ENCODE peak calls at places on chromosomes 7 and 10, in seven cellular contexts. M is psoas muscle; U is breast epithelium; F is CD8-positive, alpha-beta memory T cell; B is neural progenitor cell; X is hepatocyte; Z is SJSA1. O is an unnamed sample. For H3K4me1 and H3K36me3, the result is how much of the 10 kb centered on the place peaks cover.

GRCh38 chr7:130384371-130384801 is 4.1 kb downstream of the CPA1 start:
- DNase-seq in M (no peak), U (no peak), F (no peak), B (no peak), X (no peak), Z (no peak), O (no peak)

GRCh38 chr10:124236818-124237217 is 143.4 kb upstream of the CHST15 start:
- DNase-seq in M (no peak), U (no peak), F (no peak), B (no peak), X (no peak), Z (no peak), O (no peak)

GRCh38 chr10:71939861-71940474 is 24.2 kb upstream of the CHST3 start:
- DNase-seq in M (no peak), U (no peak), F (no peak), B (no peak), X (no peak), Z (no peak), O (no peak)

GRCh38 chr7:2605608-2606538 is 25.9 kb upstream of the TTYH3 start:
- DNase-seq in M (no peak), U (no peak), F (no peak), B (no peak), X (no peak), Z (no peak), O (no peak)

GRCh38 chr7:91949221-91950009 is 8.8 kb downstream of the AKAP9 start:
- DNase-seq in M (no peak), U (no peak), F (no peak), B (no peak), X (no peak), Z (peak), O (no peak)

GRCh38 chr10:45000764-45001381 is at the start of gene ZNF22:
- DNase-seq in M (peak), U (no peak), F (peak), B (peak), X (peak), Z (peak), O (peak)

GRCh38 chr7:34208878-34209621 is 303.7 kb downstream of the BMPER start:
- DNase-seq in M (peak), U (no peak), F (no peak), B (no peak), X (no peak), Z (no peak), O (no peak)

GRCh38 chr10:79981356-79981672 is 32.4 kb upstream of the SFTPD start:
- DNase-seq in M (no peak), U (no peak), F (no peak), B (no peak), X (no peak), Z (no peak), O (no peak)

GRCh38 chr7:108805808-108806397 is 236.2 kb downstream of the DNAJB9 start:
- DNase-seq in M (no peak), U (no peak), F (no peak), B (peak), X (peak), Z (no peak), O (no peak)

GRCh38 chr10:1393481-1393880 is 337.3 kb downstream of the WDR37 start:
- DNase-seq in M (no peak), U (peak), F (no peak), B (no peak), X (no peak), Z (no peak), O (no peak)

GRCh38 chr10:75096749-75097148 is 14.7 kb upstream of the SAMD8 start:
- DNase-seq in M (no peak), U (no peak), F (no peak), B (no peak), X (no peak), Z (no peak), O (no peak)

GRCh38 chr7:141600139-141600538 is 48.9 kb downstream of the AGK start:
- DNase-seq in M (no peak), U (no peak), F (no peak), B (no peak), X (no peak), Z (no peak), O (no peak)

GRCh38 chr7:82886324-82886723 is 276.4 kb downstream of the PCLO start:
- DNase-seq in M (no peak), U (no peak), F (no peak), B (no peak), X (no peak), Z (no peak), O (no peak)

GRCh38 chr10:42950606-42951485 is 126.0 kb upstream of the RET start:
- DNase-seq in M (no peak), U (no peak), F (no peak), B (no peak), X (no peak), Z (no peak), O (peak)

GRCh38 chr7:45036317-45036716 is 36.3 kb downstream of the CCM2 start:
- DNase-seq in M (no peak), U (no peak), F (no peak), B (peak), X (no peak), Z (no peak), O (no peak)

GRCh38 chr7:45033931-45034290 is 33.9 kb downstream of the CCM2 start:
- DNase-seq in M (peak), U (no peak), F (no peak), B (no peak), X (no peak), Z (no peak), O (no peak)

GRCh38 chr7:45035909-45036308 is 35.9 kb downstream of the CCM2 start:
- DNase-seq in M (no peak), U (no peak), F (no peak), B (no peak), X (no peak), Z (no peak), O (no peak)

GRCh38 chr7:45036801-45037200 is 36.8 kb downstream of the CCM2 start:
- DNase-seq in M (no peak), U (no peak), F (no peak), B (no peak), X (no peak), Z (no peak), O (no peak)

GRCh38 chr7:45035371-45035770 is 35.4 kb downstream of the CCM2 start:
- DNase-seq in M (no peak), U (no peak), F (no peak), B (no peak), X (no peak), Z (no peak), O (no peak)
- H3K4me1 ChIP-seq in M (under half), U (under half), F (half or more), B (under half), X (under half), Z (under half), O (under half)

DNA sequence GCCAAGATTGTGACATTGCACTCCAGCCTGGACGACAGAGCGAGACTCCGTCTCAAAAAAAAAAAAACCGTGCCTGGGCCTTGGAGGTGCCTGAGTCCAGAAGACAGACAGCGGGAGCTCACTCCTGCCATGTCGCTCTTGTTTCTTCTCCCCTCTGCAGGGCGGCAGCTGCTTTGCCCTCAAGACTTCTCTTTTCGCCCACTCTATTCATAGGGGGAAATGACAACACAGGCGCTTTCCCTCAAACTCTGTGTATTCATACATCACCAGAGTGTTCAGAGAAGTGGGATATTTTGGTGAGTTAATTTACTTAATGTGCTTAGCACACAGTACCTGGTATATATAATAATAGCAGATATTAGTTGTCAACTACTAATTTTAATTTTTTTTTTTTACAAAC is 44.5 kb downstream of the FOXK1 start:
- DNase-seq in M (no peak), U (no peak), F (no peak), B (no peak), X (no peak), Z (no peak), O (no peak)
- H3K4me3 ChIP-seq in M (peak), U (no peak), F (no peak), B (no peak), X (no peak), Z (no peak), O (peak)

GRCh38 chr7:5357951-5358350 is 65.7 kb downstream of the TNRC18 start:
- DNase-seq in M (no peak), U (no peak), F (no peak), B (no peak), X (no peak), Z (no peak), O (no peak)

GRCh38 chr7:5360451-5360850 is 63.2 kb downstream of the TNRC18 start:
- DNase-seq in M (no peak), U (no peak), F (no peak), B (no peak), X (no peak), Z (no peak), O (no peak)

GRCh38 chr7:5360971-5361370 is 62.7 kb downstream of the TNRC18 start:
- DNase-seq in M (no peak), U (no peak), F (no peak), B (no peak), X (no peak), Z (no peak), O (no peak)

GRCh38 chr7:5361446-5362155 is 62.0 kb downstream of the TNRC18 start:
- DNase-seq in M (no peak), U (no peak), F (no peak), B (no peak), X (no peak), Z (no peak), O (no peak)

GRCh38 chr7:5359344-5359743 is 64.3 kb downstream of the TNRC18 start:
- DNase-seq in M (no peak), U (no peak), F (no peak), B (no peak), X (no peak), Z (no peak), O (no peak)
- H3K36me3 ChIP-seq in M (half or more), U (under half), F (under half), B (under half), X (under half), Z (under half), O (half or more)

GRCh38 chr10:74008212-74008731 is 10.4 kb downstream of the VCL start:
- DNase-seq in M (no peak), U (no peak), F (no peak), B (no peak), X (no peak), Z (peak), O (no peak)

GRCh38 chr10:74011762-74012161 is 13.8 kb downstream of the VCL start:
- DNase-seq in M (no peak), U (no peak), F (no peak), B (peak), X (peak), Z (peak), O (no peak)

GRCh38 chr10:74011016-74011415 is 13.1 kb downstream of the VCL start:
- DNase-seq in M (no peak), U (no peak), F (no peak), B (no peak), X (no peak), Z (no peak), O (no peak)

GRCh38 chr10:74013004-74013403 is 15.1 kb downstream of the VCL start:
- DNase-seq in M (no peak), U (no peak), F (no peak), B (no peak), X (no peak), Z (no peak), O (no peak)

DNA sequence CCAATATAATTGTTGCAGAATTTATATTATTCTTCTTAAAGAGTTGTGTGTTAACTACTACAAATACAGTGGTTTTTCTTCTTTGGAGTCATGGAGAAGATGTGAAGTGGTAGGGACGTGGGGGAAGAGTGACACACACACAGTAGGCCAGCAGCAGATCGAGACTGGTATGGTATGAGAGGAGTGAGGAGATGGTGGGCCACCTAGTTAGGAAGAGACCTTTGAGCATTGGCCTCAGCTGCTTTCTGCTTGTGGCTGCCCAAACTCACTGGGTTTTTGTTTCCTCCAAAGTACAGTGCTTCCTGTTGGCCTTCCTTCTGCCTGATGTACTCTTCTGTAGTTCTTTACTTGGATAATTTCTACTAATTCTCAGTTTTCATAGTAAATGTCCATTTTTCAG is 14.6 kb downstream of the VCL start:
- DNase-seq in M (no peak), U (no peak), F (no peak), B (no peak), X (no peak), Z (no peak), O (no peak)
- H3K4me1 ChIP-seq in M (half or more), U (under half), F (under half), B (under half), X (under half), Z (half or more), O (half or more)

GRCh38 chr7:95861041-95861440 is 88.7 kb downstream of the DYNC1I1 start:
- DNase-seq in M (no peak), U (no peak), F (no peak), B (no peak), X (no peak), Z (peak), O (no peak)

GRCh38 chr7:95863623-95864022 is 91.3 kb downstream of the DYNC1I1 start:
- DNase-seq in M (no peak), U (no peak), F (no peak), B (no peak), X (no peak), Z (no peak), O (no peak)

DNA sequence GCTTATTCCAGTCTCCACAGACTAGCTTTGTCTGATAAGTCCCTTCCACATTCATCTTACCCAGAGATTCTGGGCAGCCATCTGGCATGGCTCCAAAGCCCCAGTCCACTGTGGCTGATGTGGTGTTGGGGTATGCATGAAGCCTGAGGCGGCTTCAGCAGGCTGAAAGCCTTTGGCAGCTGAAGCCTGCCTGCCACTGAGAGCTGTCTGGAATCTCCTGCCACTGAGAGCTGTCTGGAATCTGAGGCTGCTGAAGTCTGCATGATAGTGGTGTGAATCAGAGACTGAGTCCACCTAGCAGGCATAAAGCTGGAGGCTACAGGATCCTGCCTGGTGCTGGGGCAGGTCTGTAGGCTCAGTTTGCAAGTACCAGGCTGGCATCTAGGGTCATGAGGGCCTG is 87.1 kb downstream of the DYNC1I1 start:
- DNase-seq in M (no peak), U (no peak), F (no peak), B (peak), X (peak), Z (peak), O (no peak)
- H3K4me3 ChIP-seq in M (no peak), U (no peak), F (no peak), B (no peak), X (no peak), Z (no peak), O (no peak)